ENCODE peak calls at places on chromosomes 12 and 14, in nine cellular contexts. B, Y, N, Z, A, J, X, E and T are unnamed samples. For H3K36me3, the result is how much of the 10 kb centered on the place peaks cover.

GRCh38 chr12:57240069-57240921 is 10.7 kb downstream of the STAC3 start:
- DNase-seq in Z (peak), J (peak), X (peak), B (peak), A (no peak), Y (no peak), N (peak), E (no peak), T (no peak)

GRCh38 chr14:71751264-71751663 is 181.0 kb upstream of the RGS6 start:
- DNase-seq in J (peak), Y (no peak), E (no peak), Z (peak), N (no peak), X (no peak), A (no peak), B (no peak), T (no peak)

GRCh38 chr12:41190360-41190759 is 2.2 kb downstream of the PDZRN4 start:
- DNase-seq in Z (peak), X (no peak), B (peak), A (no peak), N (peak), E (no peak), Y (no peak), J (no peak), T (no peak)

GRCh38 chr14:34161351-34162169 is 210.7 kb upstream of the EGLN3 start:
- DNase-seq in Z (peak), A (no peak), Y (no peak), B (no peak), J (no peak), N (peak), X (no peak), E (no peak), T (no peak)

GRCh38 chr14:96194657-96195431 is 9.8 kb upstream of the BDKRB2 start:
- DNase-seq in B (no peak), A (peak), Y (no peak), N (no peak), Z (peak), E (no peak), J (no peak), X (no peak), T (no peak)

GRCh38 chr14:39739796-39740195 is 307.6 kb upstream of the FBXO33 start:
- DNase-seq in J (no peak), N (no peak), B (no peak), Y (peak), E (peak), X (no peak), A (peak), Z (no peak), T (no peak)

GRCh38 chr12:93707836-93708235 is 30.7 kb downstream of the CRADD start:
- DNase-seq in N (peak), B (no peak), X (no peak), A (no peak), J (peak), Z (peak), Y (no peak), E (no peak), T (no peak)

GRCh38 chr14:36973806-36974442 is 198.5 kb downstream of the SLC25A21 start:
- DNase-seq in Y (no peak), A (no peak), Z (peak), J (peak), B (no peak), N (peak), E (no peak), X (no peak), T (peak)

GRCh38 chr14:100066984-100067383 is 1.8 kb downstream of the EVL start:
- DNase-seq in X (no peak), Y (no peak), N (no peak), B (no peak), Z (no peak), A (no peak), J (no peak), E (no peak), T (no peak)

GRCh38 chr12:4719821-4720636 is at the start of gene GALNT8:
- DNase-seq in X (no peak), Z (no peak), J (no peak), A (no peak), E (no peak), N (peak), B (peak), Y (no peak), T (no peak)

GRCh38 chr14:54116972-54117371 is 160.3 kb upstream of the BMP4 start:
- DNase-seq in X (no peak), N (peak), E (no peak), A (no peak), B (no peak), Z (peak), J (peak), Y (no peak), T (peak)

GRCh38 chr12:66744956-66745383 is 66.1 kb upstream of the GRIP1 start:
- DNase-seq in E (no peak), B (no peak), J (no peak), N (peak), Y (no peak), A (no peak), Z (no peak), X (no peak), T (no peak)

GRCh38 chr12:45216297-45216982 is 545 bp downstream of the ANO6 start:
- DNase-seq in Y (no peak), B (peak), J (peak), Z (peak), X (peak), N (peak), E (peak), A (peak), T (no peak)

GRCh38 chr14:70731447-70732239 is 77.7 kb downstream of the MAP3K9 start:
- DNase-seq in Y (no peak), B (no peak), E (no peak), A (no peak), X (no peak), Z (no peak), N (peak), J (no peak), T (no peak)

GRCh38 chr14:51023964-51024363 is 70.9 kb downstream of the TRIM9 start:
- DNase-seq in Z (peak), N (no peak), Y (no peak), A (no peak), B (no peak), E (no peak), J (no peak), X (no peak), T (no peak)

GRCh38 chr12:19482551-19483109 is 43.3 kb downstream of the AEBP2 start:
- DNase-seq in N (no peak), E (peak), X (no peak), Z (no peak), J (no peak), B (peak), A (peak), Y (no peak), T (no peak)

GRCh38 chr12:106120578-106121105 is 18.1 kb downstream of the NUAK1 start:
- DNase-seq in J (no peak), B (no peak), A (no peak), N (no peak), E (peak), Y (no peak), X (peak), Z (no peak), T (no peak)

GRCh38 chr12:12612403-12612802 is 727 bp downstream of the CREBL2 start:
- DNase-seq in J (peak), X (no peak), Z (peak), Y (no peak), A (no peak), E (no peak), N (peak), B (no peak), T (no peak)

GRCh38 chr12:26010293-26010821 is 51.9 kb downstream of the RASSF8 start:
- DNase-seq in Z (peak), X (no peak), A (no peak), J (no peak), E (no peak), Y (no peak), B (no peak), N (peak), T (no peak)

GRCh38 chr12:132597333-132598283 is 12.8 kb downstream of the LRCOL1 start:
- DNase-seq in N (peak), J (peak), B (peak), A (no peak), E (peak), Z (peak), X (no peak), Y (no peak), T (no peak)

GRCh38 chr14:90568405-90568804 is 171.6 kb downstream of the CALM1 start:
- DNase-seq in A (no peak), B (no peak), X (peak), E (no peak), Z (no peak), N (no peak), J (no peak), Y (no peak), T (no peak)

GRCh38 chr14:67221248-67221981 is 19.8 kb upstream of the PALS1 start:
- DNase-seq in B (no peak), N (peak), J (peak), Z (peak), E (no peak), Y (no peak), X (no peak), A (no peak), T (peak)

GRCh38 chr14:68468437-68469207 is 324.2 kb downstream of the ZFP36L1 start:
- DNase-seq in Z (peak), N (peak), X (no peak), B (no peak), E (no peak), Y (no peak), A (no peak), J (no peak), T (peak)

GRCh38 chr14:105532735-105533141 is 6.4 kb downstream of the TMEM121 start:
- DNase-seq in X (peak), A (no peak), E (peak), Z (peak), N (no peak), Y (no peak), J (no peak), B (peak), T (no peak)

GRCh38 chr12:56161677-56162351 is 3.7 kb downstream of the MYL6 start:
- DNase-seq in E (no peak), J (no peak), Z (peak), X (no peak), B (peak), A (no peak), N (no peak), Y (no peak), T (no peak)

GRCh38 chr12:22625671-22626251 is 790 bp downstream of the ETNK1 start:
- DNase-seq in J (peak), X (no peak), Z (peak), A (peak), Y (no peak), E (no peak), N (peak), B (peak), T (no peak)

GRCh38 chr14:101891471-101891870 is 72.9 kb upstream of the DYNC1H1 start:
- DNase-seq in E (no peak), B (peak), X (no peak), N (no peak), Z (no peak), A (no peak), J (no peak), Y (no peak), T (no peak)

GRCh38 chr14:102205560-102205959 is 65.9 kb downstream of the WDR20 start:
- DNase-seq in B (no peak), Y (no peak), E (no peak), J (no peak), N (no peak), Z (no peak), X (no peak), A (no peak), T (no peak)

GRCh38 chr12:34219046-34219770 is 196.9 kb downstream of the ALG10 start:
- DNase-seq in A (no peak), N (no peak), X (no peak), Y (no peak), J (peak), E (no peak), Z (no peak), B (no peak), T (no peak)

GRCh38 chr12:34217660-34218059 is 195.4 kb downstream of the ALG10 start:
- DNase-seq in J (no peak), N (no peak), A (no peak), X (no peak), E (no peak), Z (no peak), Y (no peak), B (no peak), T (no peak)

GRCh38 chr12:34215213-34215892 is 193.1 kb downstream of the ALG10 start:
- DNase-seq in Y (no peak), E (no peak), A (no peak), X (no peak), J (no peak), N (no peak), B (no peak), Z (no peak), T (no peak)

GRCh38 chr12:34215893-34216285 is 193.6 kb downstream of the ALG10 start:
- DNase-seq in A (no peak), Z (no peak), Y (no peak), X (no peak), N (no peak), E (no peak), B (no peak), J (no peak), T (no peak)

GRCh38 chr12:34218193-34219045 is 196.1 kb downstream of the ALG10 start:
- DNase-seq in Z (peak), Y (no peak), N (peak), A (peak), X (no peak), E (peak), J (peak), B (peak), T (no peak)
- H3K4me3 ChIP-seq in Z (no peak), Y (peak), N (peak), A (peak), X (peak), E (peak), J (no peak), B (no peak), T (peak)

GRCh38 chr12:50222275-50222783 is 55.2 kb upstream of the CERS5 start:
- DNase-seq in A (peak), Y (peak), X (no peak), N (peak), E (no peak), Z (peak), B (peak), J (peak), T (peak)
- TF ChIP-seq CTCF in A (no peak), Y (peak), X (peak), N (peak), E (peak), Z (peak), B (peak), J (peak), T (peak)

GRCh38 chr12:113189361-113189760 is 3.8 kb downstream of the RITA1 start:
- DNase-seq in X (no peak), B (no peak), N (no peak), A (no peak), J (no peak), Z (no peak), Y (no peak), E (no peak), T (no peak)
- H3K36me3 ChIP-seq in X (under half), B (under half), N (under half), A (under half), J (under half), Z (under half), Y (under half), E (under half), T (under half)

GRCh38 chr14:91834571-91834970 is 32.8 kb downstream of the TC2N start:
- DNase-seq in J (no peak), A (no peak), E (no peak), X (no peak), Z (no peak), N (no peak), Y (no peak), B (no peak), T (no peak)

GRCh38 chr14:91827746-91828145 is 39.6 kb downstream of the TC2N start:
- DNase-seq in A (no peak), Z (no peak), E (no peak), B (no peak), Y (no peak), N (no peak), J (no peak), X (no peak), T (no peak)

GRCh38 chr14:91829511-91829910 is 37.8 kb downstream of the TC2N start:
- DNase-seq in Y (no peak), J (no peak), A (no peak), N (peak), E (no peak), B (no peak), X (no peak), Z (no peak), T (no peak)

GRCh38 chr14:91830777-91831176 is 36.6 kb downstream of the TC2N start:
- DNase-seq in Z (no peak), Y (no peak), X (no peak), N (peak), A (peak), B (no peak), E (no peak), J (no peak), T (no peak)

DNA sequence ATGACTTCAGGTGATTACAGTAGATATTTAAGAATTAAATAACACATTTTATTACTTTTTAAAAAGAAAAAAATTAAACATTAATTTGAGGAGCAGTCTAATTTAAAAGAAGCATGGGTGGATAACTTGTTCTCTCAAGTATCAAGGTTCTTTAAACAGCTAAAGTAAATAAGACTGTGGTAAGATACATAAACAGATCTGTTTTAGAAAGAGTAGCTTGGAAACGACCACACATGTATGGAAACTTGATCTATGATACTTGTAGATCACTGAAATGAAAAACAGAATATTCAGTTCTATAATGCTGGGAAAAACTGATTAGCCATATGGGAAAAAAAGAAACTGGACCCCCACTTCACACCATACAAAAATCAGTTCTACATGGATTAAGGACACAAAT is 36.0 kb downstream of the TC2N start:
- DNase-seq in Y (no peak), A (no peak), N (no peak), J (no peak), B (no peak), X (no peak), Z (no peak), E (no peak), T (no peak)
- H3K4me3 ChIP-seq in Y (no peak), A (no peak), N (no peak), J (no peak), B (no peak), X (no peak), Z (no peak), E (no peak), T (no peak)

DNA sequence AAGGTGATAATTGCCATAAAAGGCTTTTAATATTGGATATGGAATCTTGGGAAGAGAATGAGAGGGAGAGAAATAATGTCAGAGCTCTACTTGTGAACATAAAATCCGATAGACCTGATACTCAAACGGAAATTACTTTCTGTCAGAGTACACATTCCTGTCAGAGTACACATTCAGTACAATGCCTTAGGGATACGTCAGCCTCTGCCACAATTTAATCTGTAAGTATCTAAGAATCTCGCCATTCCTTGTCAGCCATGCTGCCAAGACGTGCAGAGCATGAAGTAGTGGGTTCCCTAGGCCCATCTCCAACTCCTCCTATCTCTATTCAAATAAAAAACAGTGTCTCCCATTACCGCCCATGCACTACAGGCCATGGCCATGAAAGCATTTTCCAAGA is 242.6 kb downstream of the CEP128 start:
- DNase-seq in N (no peak), B (no peak), A (no peak), Z (no peak), E (no peak), J (no peak), X (no peak), Y (no peak), T (no peak)
- TF ChIP-seq CTCF in N (no peak), B (no peak), A (no peak), Z (no peak), E (no peak), J (no peak), X (no peak), Y (no peak), T (no peak)

GRCh38 chr12:124359671-124360581 is 65.0 kb downstream of the RFLNA start:
- DNase-seq in B (no peak), Y (peak), X (peak), A (peak), N (peak), J (no peak), Z (no peak), E (peak), T (no peak)

GRCh38 chr12:124356221-124356620 is 61.3 kb downstream of the RFLNA start:
- DNase-seq in Z (no peak), A (no peak), B (no peak), E (no peak), Y (no peak), X (no peak), N (no peak), J (no peak), T (no peak)

GRCh38 chr12:124361074-124361965 is 66.4 kb downstream of the RFLNA start:
- DNase-seq in Z (no peak), Y (no peak), E (no peak), B (no peak), A (no peak), X (peak), N (no peak), J (no peak), T (no peak)

GRCh38 chr12:124357616-124358015 is 62.7 kb downstream of the RFLNA start:
- DNase-seq in J (no peak), A (no peak), B (no peak), Z (no peak), N (no peak), Y (no peak), X (no peak), E (no peak), T (no peak)

GRCh38 chr12:124358572-124358971 is 63.7 kb downstream of the RFLNA start:
- DNase-seq in N (no peak), B (no peak), A (no peak), Z (no peak), Y (no peak), X (no peak), E (no peak), J (no peak), T (no peak)
- H3K36me3 ChIP-seq in N (half or more), B (under half), A (half or more), Z (under half), Y (half or more), X (under half), E (under half), J (half or more), T (half or more)

GRCh38 chr14:95037273-95037672 is 120.1 kb downstream of the DICER1 start:
- DNase-seq in X (no peak), Z (no peak), A (no peak), N (no peak), B (no peak), E (no peak), J (no peak), Y (no peak), T (no peak)

GRCh38 chr14:95039259-95039992 is 117.9 kb downstream of the DICER1 start:
- DNase-seq in E (no peak), Z (no peak), B (peak), J (no peak), N (no peak), A (no peak), Y (no peak), X (no peak), T (no peak)

GRCh38 chr14:95039993-95040348 is 117.4 kb downstream of the DICER1 start:
- DNase-seq in A (no peak), Z (no peak), X (no peak), E (no peak), Y (no peak), N (no peak), J (no peak), B (no peak), T (no peak)

GRCh38 chr14:95040723-95041476 is 116.4 kb downstream of the DICER1 start:
- DNase-seq in Z (no peak), J (peak), B (peak), Y (no peak), A (no peak), N (no peak), X (no peak), E (no peak), T (no peak)

GRCh38 chr14:95038521-95039250 is 118.6 kb downstream of the DICER1 start:
- DNase-seq in E (no peak), Z (no peak), J (no peak), A (no peak), Y (no peak), B (no peak), N (no peak), X (no peak), T (no peak)
- H3K4me3 ChIP-seq in E (no peak), Z (no peak), J (no peak), A (no peak), Y (no peak), B (no peak), N (no peak), X (no peak), T (no peak)

DNA sequence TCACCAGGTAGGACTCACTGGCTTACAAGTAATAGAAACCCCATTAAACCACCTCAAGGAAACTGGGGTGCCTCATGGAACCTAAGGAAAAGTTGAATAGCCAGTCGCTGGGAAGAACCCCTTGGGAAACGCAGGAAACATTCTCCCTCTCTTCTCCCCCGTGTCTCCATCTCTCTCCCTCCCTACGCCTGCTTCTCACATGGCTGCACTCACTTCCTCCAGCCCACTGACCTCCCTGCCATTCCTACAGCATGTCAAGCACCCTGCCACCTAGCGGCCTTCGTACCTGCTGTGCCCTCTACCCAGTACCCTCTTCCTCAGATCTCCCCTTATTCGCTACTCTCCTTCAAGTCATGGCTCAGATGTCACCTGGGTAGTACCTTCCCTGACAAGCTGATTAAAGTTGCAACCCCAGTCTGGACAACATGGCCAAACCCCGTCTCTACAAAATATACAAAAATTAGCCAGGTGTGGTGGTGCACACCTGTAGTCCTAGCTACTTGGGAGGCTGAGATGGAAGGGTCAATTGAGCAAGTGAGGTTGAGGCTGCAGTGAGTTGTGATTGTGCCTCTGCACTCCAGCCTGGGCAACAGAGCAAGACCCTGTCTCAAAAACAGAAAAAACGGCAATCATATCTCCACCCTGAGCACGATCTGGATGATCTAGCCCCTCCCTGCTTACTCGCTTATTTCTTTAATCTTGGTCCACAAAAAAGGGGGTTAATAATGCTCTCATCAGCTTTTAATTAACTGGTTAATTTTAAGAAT is 6.4 kb upstream of the DTX1 start:
- DNase-seq in J (no peak), N (peak), E (no peak), A (no peak), Z (no peak), B (peak), Y (no peak), X (no peak), T (no peak)
- TF ChIP-seq CTCF in J (peak), N (peak), E (no peak), A (no peak), Z (peak), B (peak), Y (no peak), X (no peak), T (peak)